ENCODE peak calls at places on chromosomes 6 and 20, in eight cellular contexts. T is thoracic aorta, W is right lobe of liver, F is GM06990, Y is Peyer's patch, N is AG09319, X is cardiac fibroblast, A is fibroblast of lung. V is an unnamed sample.

GRCh38 chr6:142112451-142113061 is 20.2 kb upstream of the GJE1 start:
- DNase-seq in X (peak), T (no peak), N (peak), Y (peak), A (peak), W (peak), F (no peak), V (peak)

GRCh38 chr20:37538003-37538402 is 10.3 kb upstream of the BLCAP start:
- DNase-seq in X (peak), W (peak), Y (no peak), T (no peak), A (peak), N (no peak), F (no peak), V (no peak)

GRCh38 chr6:147203311-147204059 is 732 bp upstream of the STXBP5 start:
- DNase-seq in W (peak), T (no peak), N (peak), X (peak), F (peak), Y (peak), A (peak), V (peak)

GRCh38 chr6:85419046-85419759 is 30.7 kb upstream of the NT5E start:
- DNase-seq in F (peak), A (peak), Y (no peak), X (no peak), T (no peak), W (no peak), N (no peak), V (no peak)

GRCh38 chr20:19934792-19935491 is 82.2 kb upstream of the NAA20 start:
- DNase-seq in W (no peak), N (no peak), T (no peak), F (peak), A (no peak), X (no peak), Y (peak), V (peak)

GRCh38 chr6:112296122-112296521 is 41.8 kb upstream of the LAMA4 start:
- DNase-seq in N (no peak), T (no peak), A (peak), Y (no peak), F (no peak), W (no peak), X (peak), V (no peak)

GRCh38 chr6:153401751-153402150 is 270.7 kb upstream of the RGS17 start:
- DNase-seq in Y (no peak), N (no peak), F (no peak), T (no peak), A (no peak), W (no peak), X (no peak), V (no peak)

GRCh38 chr6:53707108-53707897 is 41.7 kb upstream of the KLHL31 start:
- DNase-seq in X (no peak), W (no peak), A (peak), Y (no peak), T (no peak), F (no peak), N (no peak), V (no peak)

GRCh38 chr6:5676701-5677100 is 330.0 kb downstream of the NRN1 start:
- DNase-seq in F (no peak), Y (no peak), A (no peak), X (no peak), W (no peak), N (no peak), T (no peak), V (no peak)

GRCh38 chr20:62111148-62111547 is 11.1 kb upstream of the LSM14B start:
- DNase-seq in W (no peak), F (no peak), N (no peak), T (no peak), Y (no peak), A (no peak), X (no peak), V (no peak)

GRCh38 chr6:134437376-134437775 is 119.5 kb upstream of the SGK1 start:
- DNase-seq in N (no peak), X (no peak), W (no peak), T (no peak), A (peak), F (peak), Y (peak), V (no peak)

GRCh38 chr6:34521463-34522288 is 34.5 kb downstream of the SPDEF start:
- DNase-seq in Y (no peak), A (no peak), T (no peak), X (no peak), F (no peak), N (no peak), W (no peak), V (no peak)

GRCh38 chr20:54633903-54634302 is 158.5 kb downstream of the DOK5 start:
- DNase-seq in W (no peak), F (peak), T (no peak), Y (no peak), N (no peak), X (no peak), A (no peak), V (no peak)

GRCh38 chr20:59269396-59270025 is 30.9 kb upstream of the EDN3 start:
- DNase-seq in A (no peak), N (no peak), X (no peak), T (no peak), W (no peak), Y (no peak), F (no peak), V (no peak)

GRCh38 chr20:20368414-20369352 is 779 bp downstream of the INSM1 start:
- DNase-seq in F (peak), X (no peak), A (no peak), N (no peak), T (no peak), Y (no peak), W (no peak), V (no peak)

DNA sequence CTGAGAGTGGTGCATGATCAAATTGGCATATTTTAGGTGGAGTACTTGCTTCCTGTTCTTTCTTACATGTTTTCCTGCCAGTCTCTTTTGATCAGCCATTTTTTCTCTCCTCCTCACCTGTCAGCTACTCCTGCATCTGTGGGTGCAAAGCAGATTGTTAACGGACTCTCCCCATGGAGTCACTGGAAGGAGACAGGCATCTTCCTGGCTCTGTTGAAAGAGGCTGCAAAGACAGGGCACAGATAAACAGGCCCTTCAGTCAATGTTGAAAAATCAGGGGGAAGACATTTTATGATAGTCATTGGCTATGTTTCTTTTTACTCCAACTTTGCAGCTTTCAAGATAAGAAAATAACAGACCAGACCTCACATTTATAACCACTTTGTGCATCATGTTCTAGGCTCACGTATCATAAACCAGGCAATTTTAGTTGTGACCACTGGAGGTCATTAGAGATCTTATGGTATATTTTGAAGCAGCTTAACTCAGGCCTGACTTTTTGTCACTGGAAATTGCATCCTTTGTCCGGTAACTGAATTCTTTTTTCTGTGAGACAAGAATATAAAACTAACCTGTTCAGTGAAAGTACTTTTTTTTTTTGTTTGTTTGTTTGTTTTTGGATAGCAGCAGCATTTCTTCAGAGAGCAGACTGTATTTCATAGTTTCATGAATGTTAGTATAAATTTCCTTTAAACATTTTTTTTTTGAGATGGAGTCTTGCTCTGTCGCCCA is 20.1 kb downstream of the ECT2L start:
- DNase-seq in F (peak), Y (no peak), X (peak), N (peak), A (peak), W (no peak), T (no peak), V (no peak)
- TF ChIP-seq CTCF in F (peak), Y (peak), X (peak), N (peak), A (peak), W (peak), T (peak), V (peak)

GRCh38 chr6:97066056-97066455 is 141.5 kb downstream of the KLHL32 start:
- DNase-seq in F (no peak), T (no peak), Y (no peak), X (no peak), A (no peak), N (no peak), W (no peak), V (no peak)

GRCh38 chr6:97067045-97067444 is 142.5 kb downstream of the KLHL32 start:
- DNase-seq in A (no peak), N (no peak), F (no peak), Y (no peak), X (no peak), T (no peak), W (no peak), V (no peak)

GRCh38 chr6:97064578-97064977 is 140.1 kb downstream of the KLHL32 start:
- DNase-seq in W (no peak), N (no peak), X (no peak), T (no peak), Y (no peak), F (no peak), A (no peak), V (no peak)

GRCh38 chr6:97069363-97069762 is 144.8 kb downstream of the KLHL32 start:
- DNase-seq in F (no peak), A (no peak), X (no peak), N (no peak), T (no peak), W (no peak), Y (no peak), V (no peak)

GRCh38 chr6:97068211-97068610 is 143.7 kb downstream of the KLHL32 start:
- DNase-seq in T (no peak), A (peak), W (no peak), Y (no peak), X (peak), F (no peak), N (no peak), V (no peak)
- TF ChIP-seq CTCF in T (peak), A (peak), W (peak), Y (no peak), X (peak), F (peak), N (peak), V (peak)

GRCh38 chr6:12911387-12911960 is 194.9 kb downstream of the PHACTR1 start:
- DNase-seq in Y (no peak), T (no peak), A (peak), W (no peak), X (peak), F (no peak), N (no peak), V (no peak)

DNA sequence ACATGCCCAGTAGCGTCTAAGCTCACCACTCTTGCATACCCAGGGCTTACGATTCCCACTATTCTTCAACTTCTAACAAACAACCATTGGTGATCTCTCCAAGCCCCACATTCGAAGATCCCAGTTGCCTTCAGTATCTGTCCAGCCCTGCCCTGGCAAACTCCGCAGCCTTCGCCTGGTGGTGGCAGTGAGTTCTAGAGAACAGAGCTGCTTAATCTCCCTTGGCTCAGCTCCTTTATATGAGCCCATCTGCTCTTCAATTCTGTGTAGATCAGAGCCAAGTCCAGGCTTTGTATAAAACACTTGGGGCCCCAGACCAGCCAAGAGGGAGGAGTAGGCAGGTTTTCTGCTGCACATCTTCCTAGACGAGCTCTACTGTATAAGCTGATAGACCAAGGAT is 193.3 kb downstream of the PHACTR1 start:
- DNase-seq in F (no peak), Y (no peak), A (no peak), W (no peak), X (no peak), N (no peak), T (no peak), V (no peak)
- TF ChIP-seq CTCF in F (no peak), Y (no peak), A (no peak), W (no peak), X (no peak), N (peak), T (no peak), V (no peak)

GRCh38 chr6:110650755-110651154 is 164.5 kb downstream of the CDK19 start:
- DNase-seq in T (no peak), W (no peak), A (no peak), Y (no peak), N (no peak), F (no peak), X (no peak), V (no peak)

GRCh38 chr6:110646419-110646698 is 168.9 kb downstream of the CDK19 start:
- DNase-seq in A (no peak), Y (no peak), N (no peak), T (no peak), W (no peak), X (no peak), F (peak), V (no peak)

GRCh38 chr6:110645685-110646418 is 169.4 kb downstream of the CDK19 start:
- DNase-seq in A (no peak), W (no peak), X (no peak), F (peak), T (no peak), Y (no peak), N (no peak), V (no peak)

GRCh38 chr6:110649704-110650103 is 165.6 kb downstream of the CDK19 start:
- DNase-seq in T (no peak), Y (no peak), X (no peak), F (no peak), W (no peak), N (no peak), A (no peak), V (no peak)

DNA sequence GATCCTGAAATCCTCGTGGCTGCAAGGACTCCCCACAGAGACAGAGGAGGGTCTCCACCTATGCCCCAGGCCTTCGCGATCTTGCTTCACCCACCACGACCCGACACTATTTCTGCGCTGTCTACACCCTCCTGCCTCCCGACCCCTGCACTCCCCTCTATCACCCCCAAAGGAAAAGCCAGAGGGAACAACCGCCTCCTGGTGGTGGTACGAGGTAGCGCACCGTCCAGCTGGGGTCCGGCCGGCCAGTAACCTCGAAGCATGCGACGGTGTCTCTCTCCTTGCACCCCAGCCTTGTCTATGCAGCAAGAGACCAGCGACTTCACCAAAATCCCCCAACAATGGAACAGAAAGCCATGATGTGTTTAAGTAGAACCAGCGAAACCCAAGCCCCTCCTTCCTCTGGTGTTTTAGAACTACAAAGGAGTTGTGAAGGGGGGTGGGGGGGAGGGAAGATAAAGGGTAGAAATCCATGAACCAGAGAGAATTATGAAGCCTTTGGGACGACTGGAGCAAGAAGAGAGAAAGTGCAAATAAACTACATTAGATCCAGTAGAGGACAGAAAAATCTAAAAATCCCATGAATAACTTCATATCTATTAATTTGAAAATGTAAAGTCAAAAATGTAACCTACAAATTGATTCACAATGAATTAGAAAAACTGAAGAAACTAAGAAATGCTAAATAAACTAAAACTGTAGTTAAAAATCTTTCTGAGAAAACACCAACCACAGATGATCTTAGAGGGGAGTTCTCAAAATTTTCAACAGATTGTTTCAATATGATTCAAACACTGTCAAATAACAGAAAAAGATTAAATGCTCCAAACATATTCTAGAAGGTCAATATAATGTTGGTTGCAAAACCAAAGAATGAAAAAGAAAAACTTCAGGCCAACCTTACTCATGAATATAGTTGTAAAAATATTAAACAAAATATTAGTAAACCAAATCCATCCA is 168.0 kb downstream of the CDK19 start:
- DNase-seq in A (no peak), Y (no peak), F (peak), W (no peak), N (no peak), T (no peak), X (no peak), V (no peak)
- TF ChIP-seq CTCF in A (peak), Y (no peak), F (peak), W (no peak), N (peak), T (no peak), X (peak), V (no peak)

GRCh38 chr6:36734486-36735060 is 36.9 kb downstream of the RAB44 start:
- DNase-seq in N (no peak), X (no peak), F (no peak), T (no peak), W (no peak), Y (no peak), A (no peak), V (no peak)
- TF ChIP-seq CTCF in N (no peak), X (no peak), F (no peak), T (no peak), W (no peak), Y (no peak), A (no peak), V (no peak)

DNA sequence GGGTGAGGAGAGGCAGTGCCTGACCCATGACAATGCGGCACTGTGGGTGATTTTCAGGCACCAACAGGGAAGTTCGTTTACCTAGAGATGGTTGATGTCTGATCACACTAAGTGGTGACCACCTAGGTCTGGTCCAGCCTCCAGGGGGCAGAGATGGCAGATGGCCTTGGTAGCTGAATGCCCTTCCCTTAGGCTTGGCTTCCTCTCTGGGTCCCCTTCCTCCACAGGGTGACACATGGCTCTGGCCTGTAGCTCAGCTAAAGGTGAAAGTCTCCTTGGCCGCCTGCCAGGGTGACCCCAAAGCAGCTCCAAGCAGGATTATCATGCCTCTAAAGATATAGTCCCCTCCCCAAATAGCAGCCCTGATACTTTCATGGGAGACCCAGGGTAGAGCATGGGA is 6.4 kb downstream of the GDAP1L1 start:
- DNase-seq in A (no peak), W (no peak), X (no peak), N (no peak), T (no peak), F (no peak), Y (no peak), V (no peak)
- TF ChIP-seq CTCF in A (no peak), W (no peak), X (peak), N (no peak), T (no peak), F (no peak), Y (no peak), V (no peak)

DNA sequence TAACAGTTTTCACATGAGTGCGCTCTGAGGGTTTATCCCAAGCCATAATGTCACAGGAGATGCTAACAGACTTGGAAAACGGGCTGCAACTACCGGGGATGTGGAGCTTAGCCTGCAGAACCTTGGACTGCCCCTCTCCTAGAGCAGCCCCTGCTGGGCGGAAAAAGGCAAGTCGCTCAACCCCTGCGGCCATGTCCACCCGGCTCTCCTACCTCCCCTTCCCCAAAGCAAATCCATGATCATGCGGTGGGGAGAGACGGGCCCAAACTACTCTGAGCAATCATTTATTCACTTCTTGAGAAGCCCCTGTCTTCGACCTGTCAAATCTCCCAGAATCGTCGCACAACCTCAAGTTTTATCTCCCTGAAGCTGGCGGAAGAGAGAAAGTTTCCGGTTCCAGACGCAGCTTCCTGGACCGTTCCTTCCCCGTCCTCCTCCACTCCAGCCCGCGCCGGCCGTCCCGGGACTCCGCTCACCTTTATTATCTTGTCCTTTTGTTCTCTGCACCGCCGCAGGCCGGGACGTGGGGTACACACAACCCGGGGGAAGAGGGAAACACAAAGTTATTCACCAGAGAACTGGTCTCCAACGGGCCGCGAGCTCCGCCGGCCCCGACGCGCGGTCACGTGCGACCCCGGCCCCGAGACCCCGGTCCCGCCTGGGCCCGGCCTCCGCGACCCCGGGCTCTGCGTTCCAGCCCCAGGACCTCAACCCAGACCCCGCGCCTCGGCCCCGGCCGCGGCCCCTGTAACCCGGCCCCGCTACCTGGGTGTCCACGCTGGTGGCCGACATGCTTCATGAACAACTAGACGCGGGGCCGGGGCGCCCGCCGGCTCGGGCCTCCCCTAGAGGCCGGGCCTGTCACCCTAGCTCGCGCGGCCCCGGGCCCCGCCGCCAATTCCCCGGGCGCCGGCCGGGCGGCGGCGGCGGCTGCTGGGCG is 560 bp downstream of the YTHDF1 start:
- DNase-seq in F (no peak), W (no peak), A (peak), N (peak), Y (no peak), T (no peak), X (peak), V (no peak)
- TF ChIP-seq CTCF in F (peak), W (peak), A (peak), N (peak), Y (no peak), T (no peak), X (peak), V (no peak)

V was measured in breast epithelium.